ENCODE peak calls at places on chromosomes 12 and 14, in six cellular contexts. B, W, E, S, D and L are unnamed samples. For H3K27me3, the result is how much of the 10 kb centered on the place peaks cover.

GRCh38 chr14:73133795-73134194 is 2.5 kb upstream of the PSEN1 start:
- DNase-seq in E (no peak), W (no peak), S (no peak), D (no peak), B (no peak), L (no peak)

GRCh38 chr12:49615725-49616124 is 7.6 kb upstream of the PRPF40B start:
- DNase-seq in W (no peak), E (no peak), D (no peak), B (peak), S (peak), L (peak)

GRCh38 chr12:123058471-123058870 is 78.0 kb downstream of the ARL6IP4 start:
- DNase-seq in S (no peak), W (no peak), E (no peak), D (no peak), B (no peak), L (no peak)

GRCh38 chr12:269216-269615 is 6.6 kb upstream of the SLC6A13 start:
- DNase-seq in W (no peak), S (peak), D (peak), B (no peak), E (peak), L (no peak)

GRCh38 chr12:66035289-66035961 is 95.1 kb downstream of the LLPH start:
- DNase-seq in B (no peak), D (peak), W (no peak), E (no peak), S (peak), L (peak)

GRCh38 chr12:118983147-118983824 is 1.9 kb downstream of the SRRM4 start:
- DNase-seq in D (no peak), E (no peak), S (no peak), W (no peak), B (no peak), L (no peak)

GRCh38 chr12:116719661-116720060 is 18.2 kb downstream of the SPRING1 start:
- DNase-seq in S (no peak), W (no peak), B (no peak), D (peak), E (no peak), L (no peak)

GRCh38 chr12:12510141-12510540 is 52.5 kb downstream of the DUSP16 start:
- DNase-seq in W (no peak), S (peak), B (no peak), D (no peak), E (no peak), L (peak)

GRCh38 chr12:123270380-123271181 is 1.1 kb downstream of the CDK2AP1 start:
- DNase-seq in B (no peak), W (peak), E (peak), D (peak), S (peak), L (no peak)

GRCh38 chr12:64608901-64609542 is 1.3 kb upstream of the RASSF3 start:
- DNase-seq in D (peak), S (peak), B (peak), E (no peak), W (no peak), L (peak)

GRCh38 chr12:30200864-30201263 is 417.1 kb upstream of the TMTC1 start:
- DNase-seq in D (no peak), B (no peak), S (no peak), W (no peak), E (no peak), L (no peak)

GRCh38 chr12:52041695-52042123 is 9.5 kb upstream of the NR4A1 start:
- DNase-seq in W (peak), B (no peak), S (peak), D (peak), E (peak), L (no peak)

GRCh38 chr12:115762934-115763333 is 514.6 kb downstream of the MED13L start:
- DNase-seq in D (peak), E (no peak), S (no peak), B (no peak), W (no peak), L (no peak)

GRCh38 chr12:42969357-42969756 is 379.8 kb upstream of the PRICKLE1 start:
- DNase-seq in W (no peak), B (no peak), D (no peak), S (no peak), E (no peak), L (no peak)

GRCh38 chr14:99690636-99691035 is 6.5 kb downstream of the CYP46A1 start:
- DNase-seq in W (peak), D (no peak), S (no peak), B (no peak), E (no peak), L (no peak)

GRCh38 chr14:101122855-101123129 is 219.3 kb upstream of the RTL1 start:
- DNase-seq in D (no peak), B (no peak), S (no peak), E (no peak), W (peak), L (no peak)

GRCh38 chr14:22427771-22428228 is 161.2 kb downstream of the DAD1 start:
- DNase-seq in B (peak), D (peak), E (peak), S (peak), W (peak), L (peak)

GRCh38 chr12:56256326-56256960 is 1.7 kb downstream of the ANKRD52 start:
- DNase-seq in E (no peak), D (no peak), S (peak), B (no peak), W (no peak), L (no peak)
- TF ChIP-seq CTCF in E (no peak), D (no peak), S (no peak), B (no peak), W (no peak), L (no peak)

GRCh38 chr14:53949201-53949600 is 7.4 kb downstream of the BMP4 start:
- DNase-seq in S (no peak), W (no peak), E (no peak), D (no peak), B (no peak), L (no peak)
- H3K27me3 ChIP-seq in S (under half), W (under half), E (under half), D (under half), B (under half), L (under half)

DNA sequence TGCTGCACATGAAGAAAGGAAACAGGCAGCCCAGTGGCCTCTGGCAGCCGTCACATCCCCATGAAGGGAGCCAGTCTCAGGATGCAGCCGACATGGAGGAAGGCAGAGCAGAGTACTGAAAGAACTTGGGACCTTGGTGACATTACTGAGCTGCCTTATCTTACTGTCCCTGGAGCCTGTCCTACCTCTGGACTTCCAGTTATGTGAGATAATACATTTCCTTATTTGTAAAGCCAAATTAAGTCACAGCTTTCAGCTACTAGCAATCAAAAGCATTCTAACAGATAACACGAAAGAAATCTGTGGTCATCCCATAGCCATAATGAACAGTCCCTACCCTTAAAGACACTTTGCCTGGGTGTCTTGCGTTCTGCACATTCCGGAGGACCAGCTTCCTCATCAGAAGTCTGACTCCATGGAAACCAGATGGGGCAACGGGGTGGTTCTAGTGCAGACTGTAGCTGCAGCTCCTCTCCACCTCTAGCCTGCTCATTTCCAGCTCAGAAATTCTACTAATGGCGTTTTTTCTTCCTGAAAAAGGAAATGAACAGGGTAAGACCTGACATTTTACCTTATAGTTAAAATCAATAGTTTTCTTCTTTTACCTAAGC is 7.8 kb upstream of the EGLN3 start:
- DNase-seq in E (no peak), S (no peak), D (no peak), B (no peak), W (no peak), L (no peak)
- H3K4me3 ChIP-seq in E (no peak), S (no peak), D (no peak), B (no peak), W (no peak), L (no peak)

GRCh38 chr12:33609910-33610309 is 170.3 kb upstream of the SYT10 start:
- DNase-seq in B (no peak), E (no peak), D (no peak), W (no peak), S (no peak), L (no peak)

DNA sequence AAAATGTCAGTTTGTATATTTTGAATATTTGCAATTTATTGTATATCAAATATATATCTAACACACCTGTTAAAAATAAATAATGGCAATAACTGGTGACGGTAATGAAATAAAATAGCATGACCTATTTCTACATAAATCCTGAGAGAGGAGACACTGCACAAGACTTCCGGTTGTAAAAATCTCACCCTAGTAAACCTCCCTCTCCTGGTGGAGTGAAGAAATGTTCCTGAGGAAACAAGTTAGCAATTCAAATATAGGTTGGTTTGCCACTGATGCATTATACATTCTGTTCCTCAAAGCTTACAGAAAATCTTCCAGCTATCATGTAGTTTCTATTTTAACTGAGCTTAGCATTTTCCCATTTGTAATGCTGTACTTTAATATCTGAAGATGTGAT is 166.2 kb upstream of the SYT10 start:
- DNase-seq in E (no peak), B (no peak), D (peak), W (no peak), S (no peak), L (peak)
- TF ChIP-seq CTCF in E (no peak), B (peak), D (peak), W (no peak), S (no peak), L (peak)

GRCh38 chr14:104586832-104587620 is 7.5 kb downstream of the C14orf180 start:
- DNase-seq in W (no peak), D (no peak), E (no peak), S (no peak), B (no peak), L (no peak)

GRCh38 chr14:104587641-104588040 is 8.1 kb downstream of the C14orf180 start:
- DNase-seq in B (no peak), S (no peak), W (no peak), D (no peak), E (no peak), L (no peak)

GRCh38 chr14:104589338-104590195 is 10.0 kb downstream of the C14orf180 start:
- DNase-seq in E (no peak), D (no peak), B (no peak), W (no peak), S (no peak), L (no peak)

GRCh38 chr14:104585966-104586702 is 6.6 kb downstream of the C14orf180 start:
- DNase-seq in D (peak), E (no peak), B (no peak), S (no peak), W (no peak), L (no peak)

DNA sequence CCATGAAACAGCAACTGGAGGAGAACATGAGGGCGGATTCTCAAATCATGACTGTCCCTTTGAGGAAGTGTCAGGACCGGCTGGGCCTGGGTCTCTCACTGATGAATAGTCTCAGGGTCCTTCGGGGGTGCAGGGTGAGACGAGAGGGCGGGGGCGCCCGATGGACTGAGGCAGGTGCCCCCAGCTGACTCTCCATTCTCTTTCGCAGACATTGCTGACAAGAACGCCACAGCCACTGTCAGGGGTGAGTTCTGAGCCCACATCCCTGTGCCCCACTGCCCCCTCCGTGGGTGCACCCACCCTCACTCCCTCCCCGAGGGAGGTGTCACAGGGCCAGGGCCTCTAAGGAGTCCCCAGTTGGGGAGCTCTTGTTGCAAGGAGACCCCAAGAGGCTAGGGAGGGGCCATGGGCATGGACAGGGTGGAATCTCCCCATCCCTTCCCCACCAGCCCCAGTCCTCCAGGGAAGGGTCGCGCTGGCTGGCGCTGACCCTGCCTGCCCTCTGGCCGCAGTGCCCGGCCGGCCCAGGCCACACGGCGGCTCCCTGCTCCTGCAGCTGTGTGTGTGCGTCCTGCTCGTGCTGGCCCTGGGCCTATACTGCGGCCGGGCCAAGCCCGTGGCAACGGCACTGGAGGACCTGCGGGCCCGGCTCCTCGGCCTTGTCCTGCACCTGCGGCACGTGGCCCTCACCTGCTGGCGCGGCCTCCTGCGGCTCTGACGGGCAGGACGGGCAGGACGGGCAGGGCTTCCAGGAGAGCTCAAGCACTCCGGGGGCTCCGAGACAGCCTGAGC is 8.7 kb downstream of the C14orf180 start:
- DNase-seq in D (no peak), S (no peak), W (no peak), E (no peak), B (no peak), L (no peak)
- H3K27me3 ChIP-seq in D (under half), S (under half), W (under half), E (under half), B (half or more), L (under half)